ENCODE peak calls at places on chromosomes 3 and 15, in nine cellular contexts. X is mucosa of descending colon, F is dorsolateral prefrontal cortex, D is hepatocyte, U is fibroblast of lung, C is mammary epithelial cell, L is psoas muscle, G is epithelial cell of proximal tubule, H is coronary artery. Z is an unnamed sample.

GRCh38 chr3:68306571-68306970 is 625.8 kb downstream of the TAFA4 start:
- DNase-seq in D (peak; percentile 74), U (no peak), X (no peak), G (no peak), F (no peak), H (no peak), L (no peak), C (no peak), Z (no peak)

GRCh38 chr3:125148016-125148812 is 64.3 kb downstream of the SLC12A8 start:
- DNase-seq in U (no peak), X (no peak), D (no peak), G (no peak), F (no peak), C (no peak), H (no peak), L (no peak), Z (no peak)

GRCh38 chr3:177300039-177300833 is 103.0 kb upstream of the TBL1XR1 start:
- DNase-seq in G (peak; percentile 100), X (no peak), U (peak; percentile 78), H (no peak), L (no peak), D (peak; percentile 81), F (no peak), C (no peak), Z (peak; percentile 98)

GRCh38 chr3:53109190-53109589 is 21.0 kb downstream of the RFT1 start:
- DNase-seq in L (no peak), D (no peak), H (no peak), U (peak; percentile 92), F (no peak), X (no peak), G (peak; percentile 57), C (peak; percentile 96), Z (peak; percentile 79)

GRCh38 chr15:39110746-39111145 is 470.1 kb upstream of the THBS1 start:
- DNase-seq in C (no peak), L (no peak), U (peak; percentile 36), G (no peak), F (no peak), X (no peak), H (no peak), D (no peak), Z (no peak)

GRCh38 chr3:146227486-146227885 is 23.4 kb downstream of the PLSCR4 start:
- DNase-seq in G (no peak), L (no peak), U (no peak), H (no peak), C (no peak), X (no peak), D (peak; percentile 10), F (no peak), Z (no peak)

GRCh38 chr15:86691091-86691490 is 611.4 kb downstream of the AGBL1 start:
- DNase-seq in U (peak; percentile 3), L (no peak), F (no peak), D (peak; percentile 17), H (no peak), X (no peak), G (no peak), C (no peak), Z (no peak)

GRCh38 chr15:85750807-85751730 is 43.7 kb downstream of the KLHL25 start:
- DNase-seq in D (no peak), H (peak; percentile 77), C (no peak), L (no peak), X (no peak), U (no peak), F (no peak), G (no peak), Z (no peak)

GRCh38 chr3:10204921-10205320 is 40.2 kb downstream of the IRAK2 start:
- DNase-seq in L (no peak), H (no peak), F (no peak), C (no peak), X (no peak), G (no peak), D (no peak), U (peak; percentile 38), Z (no peak)

GRCh38 chr3:57770121-57770828 is 14.2 kb downstream of the SLMAP start:
- DNase-seq in L (no peak), D (no peak), F (no peak), C (no peak), U (no peak), G (no peak), X (no peak), H (no peak), Z (no peak)

DNA sequence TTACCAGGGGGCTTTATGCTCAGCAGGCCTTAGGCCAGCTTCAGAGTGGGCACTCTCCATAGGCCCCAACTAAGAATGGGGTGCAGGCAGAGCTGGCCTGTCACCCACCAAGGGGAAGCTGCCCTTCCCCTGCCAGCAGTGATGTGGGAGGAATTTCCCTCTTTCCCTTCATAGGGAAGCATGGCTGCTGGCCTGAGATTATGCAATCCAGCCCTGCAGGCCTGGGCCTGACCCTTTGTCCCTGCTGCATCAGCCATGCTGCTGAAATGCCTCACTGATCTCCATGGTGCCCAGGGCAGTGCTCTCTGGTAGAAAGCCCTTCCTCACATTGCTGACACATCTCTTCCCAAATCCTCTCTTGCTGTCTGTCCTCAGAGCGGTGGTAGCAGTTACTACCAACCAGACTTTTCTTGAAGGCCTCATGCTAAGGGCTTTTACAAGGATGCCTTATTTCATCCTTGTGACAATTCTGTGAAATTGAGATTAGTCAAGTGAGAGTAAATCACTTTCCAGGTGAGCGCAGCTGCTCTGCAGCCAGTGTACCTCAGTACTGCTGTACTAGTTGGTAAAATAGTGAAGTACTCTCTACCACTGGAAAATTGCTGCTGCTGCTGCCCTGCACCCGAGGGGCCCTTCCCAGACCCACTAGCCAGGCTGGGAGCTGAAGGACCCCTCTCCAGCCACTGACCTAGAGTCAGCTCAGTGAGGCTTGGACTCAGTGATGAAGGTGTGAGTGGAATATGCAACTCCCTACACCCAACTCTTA is 33.8 kb downstream of the MRAS start:
- DNase-seq in F (no peak), L (peak; percentile 74), X (peak; percentile 64), D (peak; percentile 56), C (peak; percentile 84), H (peak; percentile 89), U (peak; percentile 46), G (peak; percentile 63), Z (peak; percentile 21)
- H3K4me3 ChIP-seq in F (no peak overlapping the region), L (no peak overlapping the region), X (no peak overlapping the region), D (no peak overlapping the region), C (no peak overlapping the region), H (peak overlapping the region; percentile 35), U (no peak overlapping the region), G (no peak overlapping the region), Z (no peak overlapping the region)

DNA sequence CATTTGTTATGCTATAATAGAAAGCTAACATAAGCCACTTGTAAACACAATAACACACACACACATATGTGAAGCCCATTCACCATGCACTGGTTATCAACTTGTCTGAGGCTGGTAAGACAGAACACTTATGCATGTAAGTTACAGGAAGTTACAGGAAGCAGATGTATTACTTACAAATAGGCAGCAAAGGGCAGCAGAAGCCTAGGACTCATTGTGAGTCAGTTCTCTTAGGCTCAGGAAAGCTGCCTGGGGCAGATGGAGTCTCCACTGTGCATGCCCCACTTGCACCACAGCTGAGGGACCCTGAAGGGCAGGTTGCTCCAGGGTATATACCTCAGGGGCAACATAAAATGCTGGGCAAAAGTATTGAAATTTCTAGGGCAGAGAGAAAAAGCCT is 748.8 kb upstream of the CCDC54 start:
- DNase-seq in D (peak; percentile 39), X (no peak), C (peak; percentile 48), H (no peak), F (no peak), U (peak; percentile 60), L (no peak), G (no peak), Z (peak; percentile 9)
- H3K4me3 ChIP-seq in D (no peak overlapping the region), X (no peak overlapping the region), C (no peak overlapping the region), H (no peak overlapping the region), F (no peak overlapping the region), U (no peak overlapping the region), L (no peak overlapping the region), G (no peak overlapping the region), Z (no peak overlapping the region)

GRCh38 chr3:73096169-73096568 is 34.7 kb downstream of the EBLN2 start:
- DNase-seq in F (no peak), D (no peak), U (no peak), H (no peak), G (no peak), X (no peak), C (no peak), L (no peak), Z (no peak)

GRCh38 chr3:73098026-73098425 is 36.6 kb downstream of the EBLN2 start:
- DNase-seq in G (no peak), C (no peak), F (no peak), U (no peak), L (no peak), D (no peak), X (no peak), H (no peak), Z (no peak)

GRCh38 chr3:73094127-73094526 is 32.7 kb downstream of the EBLN2 start:
- DNase-seq in U (peak; percentile 23), C (peak; percentile 64), H (no peak), G (no peak), F (no peak), X (no peak), D (no peak), L (no peak), Z (peak; percentile 37)

GRCh38 chr3:73098873-73099272 is 37.4 kb downstream of the EBLN2 start:
- DNase-seq in X (no peak), U (no peak), D (no peak), L (no peak), C (no peak), F (no peak), H (no peak), G (no peak), Z (no peak)

GRCh38 chr3:73094951-73095350 is 33.5 kb downstream of the EBLN2 start:
- DNase-seq in G (no peak), F (no peak), U (no peak), L (no peak), X (no peak), C (no peak), D (peak; percentile 23), H (no peak), Z (no peak)
- H3K4me3 ChIP-seq in G (no peak overlapping the region), F (no peak overlapping the region), U (no peak overlapping the region), L (no peak overlapping the region), X (no peak overlapping the region), C (no peak overlapping the region), D (no peak overlapping the region), H (no peak overlapping the region), Z (no peak overlapping the region)

GRCh38 chr15:66770518-66771350 is 68.7 kb downstream of the SMAD6 start:
- DNase-seq in H (no peak), L (no peak), C (no peak), U (no peak), F (no peak), G (no peak), D (peak; percentile 68), X (no peak), Z (no peak)

GRCh38 chr15:66772604-66772966 is 70.5 kb downstream of the SMAD6 start:
- DNase-seq in F (no peak), X (no peak), D (no peak), H (no peak), G (no peak), C (no peak), L (no peak), U (no peak), Z (no peak)

GRCh38 chr15:66768984-66769383 is 66.9 kb downstream of the SMAD6 start:
- DNase-seq in U (no peak), D (no peak), L (no peak), G (no peak), F (no peak), X (no peak), H (no peak), C (no peak), Z (no peak)

GRCh38 chr15:66772967-66773873 is 71.2 kb downstream of the SMAD6 start:
- DNase-seq in D (peak; percentile 78), L (no peak), G (peak; percentile 75), C (no peak), U (peak; percentile 51), F (no peak), X (peak; percentile 69), H (no peak), Z (no peak)

DNA sequence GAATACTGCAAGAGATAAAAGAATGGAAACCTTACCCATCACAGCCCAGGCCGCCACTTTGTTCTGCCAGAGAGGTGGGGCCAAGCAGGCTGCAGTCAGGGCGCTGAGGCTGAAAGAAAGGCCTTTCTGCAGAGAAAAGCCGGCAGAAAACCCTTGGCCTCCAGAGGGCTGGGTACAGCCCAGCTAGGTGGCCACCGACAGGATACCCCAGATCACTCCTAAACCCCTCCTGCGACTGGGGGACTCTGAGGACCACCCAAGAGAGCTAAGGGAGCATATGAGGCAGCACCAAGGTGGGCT is 69.3 kb downstream of the SMAD6 start:
- DNase-seq in C (no peak), X (no peak), U (no peak), L (no peak), D (peak; percentile 51), H (no peak), F (no peak), G (no peak), Z (no peak)
- H3K4me3 ChIP-seq in C (no peak overlapping the region), X (no peak overlapping the region), U (no peak overlapping the region), L (no peak overlapping the region), D (no peak overlapping the region), H (no peak overlapping the region), F (no peak overlapping the region), G (no peak overlapping the region), Z (no peak overlapping the region)

Z was measured in kidney epithelial cell.